ENCODE peak calls at places on chromosome 20, in eight cellular contexts. H, W, T, G, S, C, F and K are unnamed samples. For H3K4me1, the result is how much of the 10 kb centered on the place peaks cover.

GRCh38 chr20:45300961-45301360 is 5.7 kb upstream of the RBPJL start:
- DNase-seq in H (no peak), W (no peak), T (no peak), G (peak), S (no peak), C (no peak), F (peak), K (no peak)

GRCh38 chr20:36399147-36399968 is 93.2 kb downstream of the DLGAP4 start:
- DNase-seq in H (no peak), W (no peak), T (no peak), G (peak), S (no peak), C (no peak), F (peak), K (no peak)

GRCh38 chr20:35854697-35855434 is 83.1 kb downstream of the PHF20 start:
- DNase-seq in H (peak), W (no peak), T (no peak), G (no peak), S (no peak), C (no peak), F (no peak), K (no peak)

GRCh38 chr20:63748356-63749270 is 9.0 kb downstream of the SLC2A4RG start:
- DNase-seq in H (no peak), W (no peak), T (no peak), G (no peak), S (peak), C (no peak), F (no peak), K (no peak)

GRCh38 chr20:17960927-17961599 is 7.5 kb downstream of the SNX5 start:
- DNase-seq in H (peak), W (peak), T (peak), G (no peak), S (no peak), C (no peak), F (no peak), K (no peak)

GRCh38 chr20:16434087-16434664 is 139.1 kb downstream of the KIF16B start:
- DNase-seq in H (no peak), W (peak), T (peak), G (peak), S (peak), C (peak), F (peak), K (no peak)

GRCh38 chr20:34581341-34582189 is 23.0 kb downstream of the MAP1LC3A start:
- DNase-seq in H (peak), W (no peak), T (no peak), G (no peak), S (no peak), C (no peak), F (no peak), K (peak)

GRCh38 chr20:8062781-8063180 is 43.2 kb upstream of the TMX4 start:
- DNase-seq in H (peak), W (no peak), T (no peak), G (no peak), S (no peak), C (no peak), F (no peak), K (no peak)

GRCh38 chr20:30286157-30286556 is 971.3 kb upstream of the DEFB115 start:
- DNase-seq in H (no peak), W (no peak), T (no peak), G (no peak), S (peak), C (no peak), F (peak), K (no peak)

GRCh38 chr20:25457886-25458680 is 50.6 kb downstream of the GINS1 start:
- DNase-seq in H (no peak), W (no peak), T (peak), G (no peak), S (no peak), C (no peak), F (no peak), K (no peak)

GRCh38 chr20:3738109-3739053 is 5.9 kb downstream of the HSPA12B start:
- DNase-seq in H (no peak), W (no peak), T (no peak), G (no peak), S (peak), C (no peak), F (no peak), K (no peak)

GRCh38 chr20:41476013-41476441 is 109.4 kb upstream of the EMILIN3 start:
- DNase-seq in H (peak), W (no peak), T (no peak), G (no peak), S (no peak), C (no peak), F (no peak), K (no peak)

GRCh38 chr20:38471987-38472512 is 593 bp upstream of the RALGAPB start:
- DNase-seq in H (no peak), W (no peak), T (no peak), G (no peak), S (no peak), C (no peak), F (no peak), K (no peak)

GRCh38 chr20:59725476-59726119 is 121.3 kb downstream of the PHACTR3 start:
- DNase-seq in H (no peak), W (no peak), T (no peak), G (no peak), S (no peak), C (no peak), F (no peak), K (no peak)

GRCh38 chr20:59731371-59731770 is 127.0 kb downstream of the PHACTR3 start:
- DNase-seq in H (no peak), W (no peak), T (no peak), G (no peak), S (no peak), C (no peak), F (no peak), K (no peak)

GRCh38 chr20:59729476-59729875 is 125.1 kb downstream of the PHACTR3 start:
- DNase-seq in H (no peak), W (no peak), T (no peak), G (peak), S (no peak), C (no peak), F (no peak), K (no peak)

GRCh38 chr20:59726196-59726595 is 121.9 kb downstream of the PHACTR3 start:
- DNase-seq in H (no peak), W (no peak), T (no peak), G (no peak), S (no peak), C (no peak), F (no peak), K (no peak)

GRCh38 chr20:59728722-59729430 is 124.5 kb downstream of the PHACTR3 start:
- DNase-seq in H (no peak), W (no peak), T (no peak), G (no peak), S (no peak), C (no peak), F (no peak), K (peak)
- TF ChIP-seq CTCF in H (no peak), W (no peak), T (no peak), G (no peak), S (no peak), C (no peak), F (no peak), K (no peak)

DNA sequence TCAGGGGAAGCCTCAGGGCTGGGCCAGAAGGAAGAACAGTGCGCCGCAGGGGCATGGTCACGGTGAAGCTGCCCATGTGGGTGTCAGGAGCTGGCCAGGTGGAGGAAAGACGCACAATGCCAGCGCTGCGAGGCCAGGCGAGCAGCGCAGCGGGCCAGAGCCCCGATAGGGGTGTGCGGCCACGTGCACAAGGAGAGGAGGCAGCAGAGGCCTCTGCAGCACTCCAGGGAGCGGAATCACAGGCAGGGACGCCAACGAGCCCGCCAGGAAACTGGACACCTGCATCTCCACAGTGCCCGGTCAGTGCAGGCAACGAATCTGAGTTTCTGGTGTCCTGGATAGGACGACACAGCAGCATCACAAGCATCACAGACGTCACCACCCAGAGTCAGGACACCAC is 35.7 kb downstream of the TAF4 start:
- DNase-seq in H (no peak), W (no peak), T (no peak), G (no peak), S (no peak), C (no peak), F (no peak), K (no peak)
- H3K4me1 ChIP-seq in H (under half), W (under half), T (under half), G (under half), S (under half), C (under half), F (under half), K (under half)

DNA sequence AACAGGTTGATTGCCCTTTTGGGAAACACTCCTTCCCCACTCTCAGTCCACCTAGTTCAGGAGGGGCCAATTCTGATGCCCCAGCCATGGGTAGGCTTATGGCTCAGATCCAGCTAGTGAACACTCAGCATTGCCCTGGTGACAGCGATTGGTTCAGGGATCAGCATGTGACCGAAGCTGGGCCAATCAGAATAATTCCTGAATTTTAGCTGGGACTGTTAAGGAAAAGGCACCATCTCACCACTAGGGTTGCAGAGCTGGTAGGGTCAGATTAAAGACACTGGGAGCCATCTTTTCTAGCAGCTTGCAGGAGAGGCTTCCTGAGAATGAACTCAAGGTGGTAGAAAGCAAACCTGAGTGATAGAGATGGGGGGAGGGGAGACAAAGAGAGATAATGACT is 44.4 kb downstream of the EYA2 start:
- DNase-seq in H (no peak), W (no peak), T (no peak), G (no peak), S (no peak), C (no peak), F (peak), K (no peak)
- TF ChIP-seq CTCF in H (no peak), W (no peak), T (no peak), G (peak), S (no peak), C (no peak), F (peak), K (no peak)

DNA sequence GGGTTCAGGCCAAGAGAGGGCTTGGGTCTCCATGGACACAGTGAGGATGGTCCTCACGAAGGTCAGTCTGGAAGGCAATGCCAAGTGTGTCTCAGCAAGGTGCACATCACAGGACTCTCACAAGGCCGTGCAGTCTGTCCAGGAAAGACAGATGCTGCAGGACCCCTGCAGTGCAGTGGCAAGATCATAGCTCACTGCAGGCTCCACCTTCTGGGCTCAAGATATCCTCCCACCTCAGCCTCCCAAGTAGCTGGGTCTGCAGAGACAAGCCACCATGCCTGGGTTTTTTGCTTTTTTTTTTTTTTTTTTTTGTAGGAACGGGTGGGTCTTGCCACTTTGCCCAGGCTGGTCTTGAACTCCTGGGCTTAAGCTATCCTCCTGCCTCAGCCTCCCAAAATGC is 26.4 kb downstream of the ZMYND8 start:
- DNase-seq in H (no peak), W (no peak), T (no peak), G (no peak), S (no peak), C (no peak), F (no peak), K (no peak)
- H3K4me1 ChIP-seq in H (under half), W (half or more), T (under half), G (under half), S (under half), C (half or more), F (under half), K (under half)

DNA sequence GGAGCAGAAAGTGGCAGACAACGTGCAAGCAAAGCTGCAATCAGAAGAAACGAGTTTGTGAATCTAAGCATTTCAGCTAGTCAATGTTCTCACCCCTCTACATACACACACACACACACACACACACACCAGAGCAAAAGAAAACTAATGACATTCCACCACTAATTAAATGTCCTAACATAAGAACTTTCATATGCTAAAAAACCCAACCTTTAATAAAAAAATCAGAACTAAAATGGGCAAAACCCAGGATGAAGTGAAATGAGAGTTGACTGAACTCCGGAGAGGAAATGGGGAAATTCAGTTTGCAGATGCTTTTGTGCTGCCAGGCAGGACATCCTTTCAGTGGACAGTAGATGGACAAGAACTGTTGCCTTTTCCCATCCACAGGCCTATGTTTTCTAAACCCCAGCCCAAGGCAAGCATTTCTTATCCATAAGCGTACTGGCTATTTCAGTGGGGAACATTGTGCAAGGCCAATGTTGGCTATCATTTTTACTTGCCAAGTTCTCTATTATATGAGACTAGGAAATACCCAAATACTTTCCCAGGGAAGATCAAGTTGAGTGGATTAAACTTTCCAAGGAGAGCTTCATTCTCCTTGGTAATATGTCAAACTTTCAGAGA is 27.2 kb downstream of the RIN2 start:
- DNase-seq in H (peak), W (no peak), T (no peak), G (no peak), S (no peak), C (no peak), F (no peak), K (no peak)
- TF ChIP-seq CTCF in H (no peak), W (no peak), T (no peak), G (no peak), S (no peak), C (no peak), F (peak), K (no peak)